ENCODE peak calls at places on chromosomes 6 and 20, in eight cellular contexts. P is EH; E is activated T-cell treated with anti-CD3 and anti-CD28 coated beads for 1 hour; T is stimulated activated CD4-positive, alpha-beta T cell treated with anti-CD3 and anti-CD28 coated beads, Interleukin-1b, Interleukin-23, amount 100 ng/mL, for 1 hour; U is AG04450; H is RPMI8226; Q is ACHN; R is A549. J is an unnamed sample.

GRCh38 chr20:22698443-22698842 is 114.1 kb upstream of the FOXA2 start:
- DNase-seq in P (no peak), E (no peak), T (no peak), U (no peak), H (no peak), Q (no peak), R (no peak), J (no peak)

GRCh38 chr6:18262812-18263560 is 1.3 kb downstream of the DEK start:
- DNase-seq in P (peak), E (no peak), T (no peak), U (no peak), H (peak), Q (peak), R (no peak), J (peak)

GRCh38 chr6:138920906-138921305 is 67.1 kb downstream of the REPS1 start:
- DNase-seq in P (no peak), E (no peak), T (no peak), U (no peak), H (no peak), Q (no peak), R (no peak), J (no peak)

GRCh38 chr6:15504581-15505350 is 158.1 kb downstream of the DTNBP1 start:
- DNase-seq in P (peak), E (no peak), T (no peak), U (peak), H (peak), Q (peak), R (no peak), J (no peak)

GRCh38 chr6:69881322-69882151 is 15.2 kb downstream of the COL19A1 start:
- DNase-seq in P (no peak), E (no peak), T (no peak), U (no peak), H (no peak), Q (no peak), R (no peak), J (no peak)

GRCh38 chr6:56953597-56954388 is 1.1 kb upstream of the BEND6 start:
- DNase-seq in P (peak), E (no peak), T (no peak), U (no peak), H (peak), Q (no peak), R (no peak), J (no peak)

GRCh38 chr20:50478162-50479036 is 31.8 kb upstream of the PTPN1 start:
- DNase-seq in P (peak), E (peak), T (peak), U (no peak), H (peak), Q (peak), R (peak), J (peak)

GRCh38 chr20:16732506-16733152 is 2.8 kb downstream of the SNRPB2 start:
- DNase-seq in P (no peak), E (no peak), T (no peak), U (no peak), H (no peak), Q (no peak), R (no peak), J (peak)

GRCh38 chr20:32449890-32450401 is 91.8 kb downstream of the ASXL1 start:
- DNase-seq in P (no peak), E (no peak), T (no peak), U (no peak), H (no peak), Q (no peak), R (no peak), J (no peak)

GRCh38 chr6:12233693-12234551 is 56.2 kb upstream of the EDN1 start:
- DNase-seq in P (peak), E (peak), T (no peak), U (peak), H (peak), Q (peak), R (peak), J (peak)